ENCODE peak calls at places on chromosomes 16 and 17, in four cellular contexts. F is GM12878, L is H1, B is K562. R is an unnamed sample.

GRCh38 chr17:18225562-18226283 is at the start of gene LLGL1:
- DNase-seq in B (peak; percentile 71), L (peak; percentile 61), F (no peak), R (no peak)

GRCh38 chr17:21193031-21193430 is 20.9 kb downstream of the TMEM11 start:
- DNase-seq in L (no peak), B (no peak), F (no peak), R (no peak)

GRCh38 chr17:74779948-74780400 is 3.8 kb upstream of the NAT9 start:
- DNase-seq in B (no peak), F (peak; percentile 63), L (no peak), R (no peak)

GRCh38 chr17:13273744-13274295 is 256.0 kb upstream of the ELAC2 start:
- DNase-seq in F (no peak), L (no peak), B (no peak), R (no peak)

GRCh38 chr17:78257810-78258322 is 26.4 kb downstream of the TMEM235 start:
- DNase-seq in F (no peak), B (peak; percentile 28), L (no peak), R (no peak)

GRCh38 chr16:9966569-9967157 is 215.6 kb downstream of the GRIN2A start:
- DNase-seq in B (no peak), L (no peak), F (peak; percentile 86), R (no peak)

GRCh38 chr17:47739150-47739549 is 6.1 kb downstream of the TBX21 start:
- DNase-seq in B (no peak), L (no peak), F (no peak), R (no peak)

GRCh38 chr16:80060470-80060869 is 459.9 kb upstream of the MAF start:
- DNase-seq in B (no peak), F (no peak), L (no peak), R (no peak)

GRCh38 chr16:55009581-55009980 is 78.9 kb downstream of the IRX5 start:
- DNase-seq in F (no peak), B (no peak), L (no peak), R (no peak)
- TF ChIP-seq JUND in F (no peak), B (no peak), L (no peak), R (no peak)

GRCh38 chr17:55201609-55201932 is 63.2 kb upstream of the HLF start:
- DNase-seq in B (no peak), F (no peak), L (no peak), R (no peak)
- TF ChIP-seq ATF3 in B (no peak), F (no peak), L (no peak), R (no peak)

GRCh38 chr17:76371656-76372628 is 12.5 kb upstream of the SPHK1 start:
- DNase-seq in B (no peak), L (no peak), F (no peak), R (no peak)

GRCh38 chr17:76367647-76368046 is 13.9 kb upstream of the PRPSAP1 start:
- DNase-seq in B (no peak), L (no peak), F (no peak), R (no peak)

GRCh38 chr17:76368545-76368944 is 14.8 kb upstream of the PRPSAP1 start:
- DNase-seq in L (peak; percentile 47), F (no peak), B (no peak), R (no peak)

GRCh38 chr17:76370261-76370993 is 14.0 kb upstream of the SPHK1 start:
- DNase-seq in L (no peak), F (no peak), B (peak; percentile 56), R (no peak)

DNA sequence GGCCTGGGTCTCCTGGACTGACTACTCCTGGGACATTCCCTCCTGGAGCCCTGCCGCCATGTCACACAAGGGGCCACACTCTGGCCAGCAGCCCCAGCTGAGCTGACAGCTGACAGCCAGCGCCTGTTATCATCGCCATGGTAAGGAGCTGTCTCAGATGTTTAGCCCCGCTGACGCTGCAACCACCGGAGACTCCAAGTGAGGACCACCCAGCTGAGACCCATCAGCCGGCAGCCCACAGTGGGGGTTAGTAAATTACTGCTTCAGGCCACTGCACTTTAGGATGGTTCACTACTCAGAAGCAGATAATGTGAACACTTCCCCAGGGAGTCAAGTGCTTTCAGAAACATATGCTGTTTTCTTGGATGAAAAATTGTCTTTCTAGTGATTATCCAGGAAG is 14.6 kb upstream of the SPHK1 start:
- DNase-seq in L (no peak), F (no peak), B (no peak), R (no peak)
- H2AFZ ChIP-seq in L (no peak overlapping the region), F (no peak overlapping the region), B (peak overlapping the region; percentile 76), R (no peak overlapping the region)

DNA sequence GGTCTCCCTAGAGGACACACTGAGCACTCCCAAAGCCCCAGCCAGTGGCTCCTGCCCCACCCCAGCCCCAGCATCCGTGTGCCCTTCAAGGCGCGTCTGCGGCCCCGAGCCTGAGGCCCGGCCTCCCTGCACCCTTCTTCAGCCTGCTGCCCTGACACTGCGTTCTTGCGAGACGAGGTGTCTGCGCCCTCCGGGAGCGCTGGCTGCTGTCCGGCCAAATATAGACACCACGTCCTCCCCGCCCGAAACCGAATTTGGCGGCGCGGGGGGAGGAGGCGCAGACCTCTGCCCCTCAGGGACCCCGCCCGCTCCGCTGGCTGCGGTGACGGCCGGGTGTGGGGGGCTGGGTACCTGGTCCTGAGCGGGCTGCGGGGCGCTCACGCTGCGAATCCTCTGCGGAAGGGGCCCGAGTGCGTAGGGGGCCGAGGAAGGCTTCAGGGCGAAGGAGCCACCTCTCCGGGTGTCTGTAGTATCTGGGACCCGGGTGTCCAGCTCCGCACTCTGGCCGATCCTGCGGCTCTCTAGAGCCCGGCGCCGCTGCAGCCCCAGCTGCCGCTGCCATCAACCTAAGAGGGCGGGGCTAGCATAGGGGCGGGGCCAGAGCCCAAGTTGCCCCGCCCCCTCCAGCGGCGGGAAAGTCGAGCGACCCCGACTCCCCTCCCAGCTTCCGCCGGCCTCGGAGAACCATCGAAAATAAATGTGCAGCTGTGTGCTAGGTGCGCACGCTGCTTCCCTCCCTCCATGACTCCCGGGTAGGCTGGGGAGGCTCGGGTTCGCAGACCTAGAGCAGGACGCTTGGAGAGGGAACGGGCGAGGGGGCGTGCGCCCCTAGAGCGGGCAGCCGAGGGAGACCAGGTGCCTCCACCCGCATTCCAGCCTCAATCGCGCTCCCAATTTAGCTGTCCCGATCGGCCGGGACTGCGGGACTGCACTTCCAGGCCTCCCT is at the start of gene CORO6:
- DNase-seq in B (peak; percentile 93), F (no peak), L (peak; percentile 94), R (no peak)
- TF ChIP-seq JUND in B (no peak), F (no peak), L (no peak), R (no peak)

GRCh38 chr17:7842380-7842949 is 8.4 kb downstream of the KDM6B start:
- DNase-seq in L (peak; percentile 62), B (peak; percentile 19), F (no peak), R (no peak)

GRCh38 chr17:7840441-7840840 is 6.4 kb downstream of the KDM6B start:
- DNase-seq in F (no peak), B (no peak), L (no peak), R (no peak)

GRCh38 chr17:7840875-7841274 is 6.9 kb downstream of the KDM6B start:
- DNase-seq in L (no peak), B (no peak), F (no peak), R (no peak)

GRCh38 chr17:7841622-7842379 is 7.8 kb downstream of the KDM6B start:
- DNase-seq in L (peak; percentile 98), F (no peak), B (peak; percentile 75), R (peak; percentile 79)

DNA sequence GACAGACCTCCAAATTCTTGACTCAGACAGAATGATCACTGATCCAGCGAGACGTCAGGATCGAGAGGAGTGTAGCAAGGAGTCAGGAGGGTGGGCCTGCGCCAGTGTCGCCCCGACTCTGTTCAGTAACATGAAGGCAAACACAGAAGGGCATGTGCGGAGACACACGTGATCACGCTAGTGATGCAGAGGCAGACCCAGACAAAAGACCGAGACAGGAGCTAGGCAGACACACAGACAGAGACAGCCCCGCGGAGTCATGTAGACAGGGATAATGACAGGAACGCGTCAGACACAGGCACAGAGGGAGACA is 7.2 kb downstream of the KDM6B start:
- DNase-seq in F (no peak), B (no peak), L (no peak), R (no peak)
- TF ChIP-seq ATF3 in F (no peak), B (no peak), L (no peak), R (no peak)

DNA sequence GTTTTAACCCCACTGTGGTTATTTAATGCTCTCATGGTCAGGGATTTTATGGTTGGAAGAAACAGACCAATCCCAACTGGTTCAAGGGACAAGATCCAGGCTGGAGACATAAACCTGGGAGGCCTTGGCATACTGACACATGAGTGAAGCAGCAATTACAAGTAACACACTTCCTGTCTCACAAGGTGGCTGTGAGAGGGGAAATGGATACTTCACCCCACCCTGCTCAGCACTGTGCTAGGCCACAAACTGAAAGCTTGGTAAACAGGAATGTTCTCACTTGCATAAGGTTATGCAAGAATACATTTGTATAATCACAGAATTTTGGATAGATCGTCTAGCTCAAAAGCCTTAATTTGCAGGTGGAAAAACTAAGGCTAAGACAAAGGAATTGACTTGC is 215.8 kb upstream of the CDH5 start:
- DNase-seq in L (no peak), B (no peak), F (no peak), R (no peak)
- H2AFZ ChIP-seq in L (no peak overlapping the region), B (no peak overlapping the region), F (no peak overlapping the region), R (no peak overlapping the region)

DNA sequence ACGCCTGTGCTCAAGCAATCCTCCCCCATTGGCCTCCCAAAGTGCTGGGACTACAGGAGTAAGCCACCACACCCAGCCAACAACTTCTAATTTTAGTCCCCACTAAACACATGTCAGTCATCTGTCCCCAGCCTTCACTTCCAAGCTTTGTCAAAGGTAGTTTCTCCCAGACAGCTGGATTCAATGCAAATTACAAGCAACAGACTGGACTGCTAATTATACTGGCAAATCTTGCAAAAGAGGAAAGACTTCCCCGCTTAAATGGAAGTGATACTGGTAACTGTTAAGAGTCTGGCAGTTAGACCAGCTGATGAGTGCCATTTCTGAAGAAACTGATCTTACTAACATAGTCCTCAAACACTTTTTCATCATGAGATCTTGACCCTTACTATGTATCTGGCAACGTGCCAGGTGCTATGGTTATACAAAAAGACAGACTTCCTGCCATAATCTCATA is 8.2 kb upstream of the GGA2 start:
- DNase-seq in F (no peak), L (no peak), B (no peak), R (no peak)
- TF ChIP-seq JUND in F (no peak), L (no peak), B (no peak), R (no peak)

GRCh38 chr17:68822752-68823289 is 132.4 kb downstream of the ABCA8 start:
- DNase-seq in B (no peak), L (no peak), F (no peak), R (no peak)

GRCh38 chr17:68819465-68819864 is 135.7 kb downstream of the ABCA8 start:
- DNase-seq in F (no peak), B (no peak), L (no peak), R (no peak)

GRCh38 chr17:68820825-68821481 is 134.2 kb downstream of the ABCA8 start:
- DNase-seq in L (no peak), F (no peak), B (no peak), R (no peak)

GRCh38 chr17:68821860-68822693 is 133.1 kb downstream of the ABCA8 start:
- DNase-seq in L (no peak), F (no peak), B (no peak), R (peak; percentile 97)

DNA sequence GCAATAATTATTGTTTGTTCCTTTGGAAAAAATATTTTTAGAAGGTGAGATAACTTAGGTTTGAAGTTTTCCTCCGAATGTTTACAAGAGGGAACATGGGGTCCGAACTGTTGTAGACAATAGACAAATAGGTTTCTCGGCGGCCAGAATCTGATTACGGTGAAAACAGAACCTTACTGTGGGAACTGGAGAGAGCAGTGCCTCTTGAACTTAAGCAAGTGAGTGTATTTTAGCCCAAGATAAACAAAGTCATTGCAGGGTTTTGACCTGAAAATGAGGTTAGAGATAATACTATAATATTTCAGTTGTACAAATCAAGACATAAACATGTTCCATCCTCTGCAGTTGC is 134.7 kb downstream of the ABCA8 start:
- DNase-seq in F (no peak), L (no peak), B (no peak), R (no peak)
- TF ChIP-seq ATF3 in F (no peak), L (no peak), B (no peak), R (no peak)

R was measured in HCT116.